ENCODE peak calls at places on chromosome 11, in five cellular contexts. B is GF-D8, V is right lobe of liver, O is mucosa of descending colon, L is HTR-8/SVneo. I is an unnamed sample.

GRCh38 chr11:62601114-62601363 is 626 bp downstream of the MTA2 start:
- DNase-seq in B (no peak), V (peak), O (no peak), L (peak), I (peak)

GRCh38 chr11:78418584-78419211 is 1.1 kb upstream of the GAB2 start:
- DNase-seq in B (no peak), V (no peak), O (no peak), L (no peak), I (no peak)

GRCh38 chr11:114525682-114526081 is 34.0 kb downstream of the NXPE1 start:
- DNase-seq in B (no peak), V (no peak), O (no peak), L (no peak), I (no peak)

GRCh38 chr11:124481365-124482323 is 36.1 kb upstream of the OR8B8 start:
- DNase-seq in B (peak), V (no peak), O (no peak), L (no peak), I (peak)

GRCh38 chr11:69545976-69546617 is 64.6 kb downstream of the LINC01488 start:
- DNase-seq in B (no peak), V (no peak), O (no peak), L (no peak), I (no peak)

GRCh38 chr11:128678017-128678416 is 15.9 kb upstream of the FLI1 start:
- DNase-seq in B (peak), V (no peak), O (no peak), L (no peak), I (no peak)

GRCh38 chr11:111523343-111523742 is 8.8 kb downstream of the HOATZ start:
- DNase-seq in B (no peak), V (no peak), O (no peak), L (no peak), I (no peak)

GRCh38 chr11:33987975-33988580 is 63.5 kb upstream of the CAPRIN1 start:
- DNase-seq in B (peak), V (peak), O (no peak), L (peak), I (peak)

GRCh38 chr11:87422566-87422965 is 384.8 kb downstream of the TMEM135 start:
- DNase-seq in B (no peak), V (no peak), O (no peak), L (peak), I (peak)

GRCh38 chr11:120337133-120337895 is 1.1 kb downstream of the ARHGEF12 start:
- DNase-seq in B (no peak), V (peak), O (no peak), L (no peak), I (no peak)

GRCh38 chr11:850777-851762 is 8.4 kb downstream of the TSPAN4 start:
- DNase-seq in B (no peak), V (no peak), O (no peak), L (no peak), I (no peak)

GRCh38 chr11:77823775-77824174 is 2.8 kb downstream of the AAMDC start:
- DNase-seq in B (no peak), V (no peak), O (no peak), L (peak), I (no peak)

GRCh38 chr11:110243804-110244203 is 52.6 kb downstream of the RDX start:
- DNase-seq in B (no peak), V (no peak), O (no peak), L (no peak), I (no peak)

GRCh38 chr11:120940297-120940847 is 83.5 kb upstream of the TBCEL start:
- DNase-seq in B (no peak), V (no peak), O (no peak), L (no peak), I (no peak)

GRCh38 chr11:123800041-123800440 is 6.1 kb downstream of the OR6M1 start:
- DNase-seq in B (no peak), V (no peak), O (no peak), L (no peak), I (no peak)

GRCh38 chr11:41437006-41437405 is 22.4 kb downstream of the LRRC4C start:
- DNase-seq in B (no peak), V (no peak), O (no peak), L (no peak), I (no peak)

GRCh38 chr11:123100378-123101085 is 38.6 kb upstream of the HSPA8 start:
- DNase-seq in B (no peak), V (no peak), O (no peak), L (no peak), I (no peak)

GRCh38 chr11:12981879-12982531 is 27.1 kb upstream of the RASSF10 start:
- DNase-seq in B (no peak), V (no peak), O (no peak), L (no peak), I (peak)

GRCh38 chr11:35144103-35144741 is 5.3 kb downstream of the CD44 start:
- DNase-seq in B (peak), V (no peak), O (peak), L (no peak), I (peak)

GRCh38 chr11:8168485-8169257 is at the start of gene RIC3:
- DNase-seq in B (no peak), V (peak), O (peak), L (no peak), I (no peak)

GRCh38 chr11:67307545-67308001 is 4.2 kb downstream of the SSH3 start:
- DNase-seq in B (no peak), V (no peak), O (no peak), L (no peak), I (no peak)

GRCh38 chr11:68038718-68039525 is at the start of gene TCIRG1:
- DNase-seq in B (peak), V (peak), O (peak), L (no peak), I (peak)